ENCODE peak calls at places on chromosome 22, in four cellular contexts. One of them, this sample, is unnamed.

GRCh38 chr22:47367107-47367690 is 604.7 kb downstream of the TBC1D22A start:
- DNase-seq in stimulated activated CD8-positive, alpha-beta memory T cell treated with anti-CD3 and anti-CD28 coated beads, Interleukin-2, amount 100 ng/mL, for 1 hour: no peak
- DNase-seq in NCI-H1417 treated with DMSO at 0.1 percent for 48 hours: no peak
- DNase-seq in stimulated activated naive CD4-positive, alpha-beta T cell: no peak
- DNase-seq in this sample: no peak

GRCh38 chr22:27372969-27373670 is 428.4 kb downstream of the MN1 start:
- DNase-seq in stimulated activated naive CD4-positive, alpha-beta T cell: no peak
- DNase-seq in NCI-H1417 treated with DMSO at 0.1 percent for 48 hours: no peak
- DNase-seq in stimulated activated CD8-positive, alpha-beta memory T cell treated with anti-CD3 and anti-CD28 coated beads, Interleukin-2, amount 100 ng/mL, for 1 hour: no peak
- DNase-seq in this sample: no peak

GRCh38 chr22:48886604-48887393 is 940.9 kb downstream of the BRD1 start:
- DNase-seq in stimulated activated CD8-positive, alpha-beta memory T cell treated with anti-CD3 and anti-CD28 coated beads, Interleukin-2, amount 100 ng/mL, for 1 hour: no peak
- DNase-seq in NCI-H1417 treated with DMSO at 0.1 percent for 48 hours: no peak
- DNase-seq in stimulated activated naive CD4-positive, alpha-beta T cell: no peak
- DNase-seq in this sample: no peak

GRCh38 chr22:30202531-30203006 is 44.0 kb downstream of the LIF start:
- DNase-seq in NCI-H1417 treated with DMSO at 0.1 percent for 48 hours: no peak
- DNase-seq in stimulated activated naive CD4-positive, alpha-beta T cell: no peak
- DNase-seq in stimulated activated CD8-positive, alpha-beta memory T cell treated with anti-CD3 and anti-CD28 coated beads, Interleukin-2, amount 100 ng/mL, for 1 hour: no peak
- DNase-seq in this sample: no peak

GRCh38 chr22:27370281-27370680 is 431.3 kb downstream of the MN1 start:
- DNase-seq in stimulated activated naive CD4-positive, alpha-beta T cell: no peak
- DNase-seq in NCI-H1417 treated with DMSO at 0.1 percent for 48 hours: no peak
- DNase-seq in stimulated activated CD8-positive, alpha-beta memory T cell treated with anti-CD3 and anti-CD28 coated beads, Interleukin-2, amount 100 ng/mL, for 1 hour: no peak
- DNase-seq in this sample: no peak

GRCh38 chr22:47301820-47302475 is 539.5 kb downstream of the TBC1D22A start:
- DNase-seq in stimulated activated naive CD4-positive, alpha-beta T cell: no peak
- DNase-seq in NCI-H1417 treated with DMSO at 0.1 percent for 48 hours: no peak
- DNase-seq in stimulated activated CD8-positive, alpha-beta memory T cell treated with anti-CD3 and anti-CD28 coated beads, Interleukin-2, amount 100 ng/mL, for 1 hour: no peak
- DNase-seq in this sample: no peak

GRCh38 chr22:23054531-23055257 is 15.6 kb upstream of the GNAZ start:
- DNase-seq in NCI-H1417 treated with DMSO at 0.1 percent for 48 hours: no peak
- DNase-seq in stimulated activated CD8-positive, alpha-beta memory T cell treated with anti-CD3 and anti-CD28 coated beads, Interleukin-2, amount 100 ng/mL, for 1 hour: no peak
- DNase-seq in stimulated activated naive CD4-positive, alpha-beta T cell: no peak
- DNase-seq in this sample: no peak

GRCh38 chr22:28904211-28904808 is 20.9 kb downstream of the ZNRF3 start:
- DNase-seq in NCI-H1417 treated with DMSO at 0.1 percent for 48 hours: no peak
- DNase-seq in stimulated activated naive CD4-positive, alpha-beta T cell: no peak
- DNase-seq in stimulated activated CD8-positive, alpha-beta memory T cell treated with anti-CD3 and anti-CD28 coated beads, Interleukin-2, amount 100 ng/mL, for 1 hour: no peak
- DNase-seq in this sample: no peak

GRCh38 chr22:44585559-44586121 is 87.6 kb upstream of the RTL6 start:
- DNase-seq in stimulated activated CD8-positive, alpha-beta memory T cell treated with anti-CD3 and anti-CD28 coated beads, Interleukin-2, amount 100 ng/mL, for 1 hour: no peak
- DNase-seq in NCI-H1417 treated with DMSO at 0.1 percent for 48 hours: no peak
- DNase-seq in stimulated activated naive CD4-positive, alpha-beta T cell: no peak
- DNase-seq in this sample: no peak

GRCh38 chr22:44026630-44027511 is 2.8 kb downstream of the PARVB start:
- DNase-seq in stimulated activated CD8-positive, alpha-beta memory T cell treated with anti-CD3 and anti-CD28 coated beads, Interleukin-2, amount 100 ng/mL, for 1 hour: peak
- DNase-seq in NCI-H1417 treated with DMSO at 0.1 percent for 48 hours: no peak
- DNase-seq in stimulated activated naive CD4-positive, alpha-beta T cell: no peak
- DNase-seq in this sample: no peak

GRCh38 chr22:30286813-30287625 is 2.3 kb downstream of the CASTOR1 start:
- DNase-seq in stimulated activated CD8-positive, alpha-beta memory T cell treated with anti-CD3 and anti-CD28 coated beads, Interleukin-2, amount 100 ng/mL, for 1 hour: peak
- DNase-seq in stimulated activated naive CD4-positive, alpha-beta T cell: peak
- DNase-seq in NCI-H1417 treated with DMSO at 0.1 percent for 48 hours: no peak
- DNase-seq in this sample: peak

GRCh38 chr22:41587347-41587723 is 2.3 kb downstream of the PMM1 start:
- DNase-seq in stimulated activated naive CD4-positive, alpha-beta T cell: no peak
- DNase-seq in NCI-H1417 treated with DMSO at 0.1 percent for 48 hours: no peak
- DNase-seq in stimulated activated CD8-positive, alpha-beta memory T cell treated with anti-CD3 and anti-CD28 coated beads, Interleukin-2, amount 100 ng/mL, for 1 hour: no peak
- DNase-seq in this sample: no peak

GRCh38 chr22:39534092-39534506 is 1.6 kb upstream of the RPS19BP1 start:
- DNase-seq in NCI-H1417 treated with DMSO at 0.1 percent for 48 hours: no peak
- DNase-seq in stimulated activated CD8-positive, alpha-beta memory T cell treated with anti-CD3 and anti-CD28 coated beads, Interleukin-2, amount 100 ng/mL, for 1 hour: no peak
- DNase-seq in stimulated activated naive CD4-positive, alpha-beta T cell: no peak
- DNase-seq in this sample: no peak

GRCh38 chr22:45582236-45582954 is 79.7 kb downstream of the FBLN1 start:
- DNase-seq in stimulated activated naive CD4-positive, alpha-beta T cell: no peak
- DNase-seq in NCI-H1417 treated with DMSO at 0.1 percent for 48 hours: no peak
- DNase-seq in stimulated activated CD8-positive, alpha-beta memory T cell treated with anti-CD3 and anti-CD28 coated beads, Interleukin-2, amount 100 ng/mL, for 1 hour: no peak
- DNase-seq in this sample: no peak

This sample was measured in T47D.